ENCODE peak calls at places on chromosomes 5 and 9, in five cellular contexts. T is A549, B is endothelial cell of umbilical vein, X is heart left ventricle, D is ovary. Y is an unnamed sample. For H3K4me1, the result is how much of the 10 kb centered on the place peaks cover.

GRCh38 chr5:42675602-42676001 is 81.0 kb upstream of the CCDC152 start:
- DNase-seq in D (no peak), B (no peak), T (no peak), X (no peak), Y (no peak)

GRCh38 chr5:137231535-137231934 is 267.6 kb downstream of the SPOCK1 start:
- DNase-seq in T (no peak), D (no peak), B (no peak), X (no peak), Y (no peak)

GRCh38 chr5:6576861-6577501 is 55.9 kb downstream of the NSUN2 start:
- DNase-seq in T (peak), X (no peak), B (peak), D (no peak), Y (no peak)

GRCh38 chr9:117160254-117160653 is 254.6 kb downstream of the ASTN2 start:
- DNase-seq in D (no peak), B (no peak), T (no peak), X (no peak), Y (no peak)

GRCh38 chr5:139652788-139653241 is 4.7 kb downstream of the CXXC5 start:
- DNase-seq in X (no peak), D (no peak), T (no peak), B (no peak), Y (no peak)

GRCh38 chr5:2156358-2157059 is 273.8 kb upstream of the IRX4 start:
- DNase-seq in D (no peak), T (no peak), X (no peak), B (no peak), Y (no peak)

GRCh38 chr9:129887210-129888084 is 52.2 kb downstream of the USP20 start:
- DNase-seq in B (peak), T (no peak), D (no peak), X (no peak), Y (no peak)

GRCh38 chr9:98087420-98088354 is 31.2 kb downstream of the NANS start:
- DNase-seq in D (peak), B (peak), X (peak), T (no peak), Y (no peak)

GRCh38 chr9:26925609-26926008 is 21.4 kb downstream of the PLAA start:
- DNase-seq in T (no peak), B (no peak), D (no peak), X (no peak), Y (no peak)

GRCh38 chr5:28216939-28217360 is 1178.6 kb upstream of the CDH9 start:
- DNase-seq in T (no peak), D (no peak), B (no peak), X (no peak), Y (no peak)

GRCh38 chr9:130417602-130418001 is 27.2 kb upstream of the ASS1 start:
- DNase-seq in X (no peak), B (no peak), T (no peak), D (no peak), Y (no peak)

GRCh38 chr9:97925497-97926334 is 3.4 kb upstream of the TRMO start:
- DNase-seq in X (no peak), D (no peak), T (no peak), B (no peak), Y (no peak)

GRCh38 chr5:40796487-40796889 is 1.7 kb downstream of the PRKAA1 start:
- DNase-seq in D (no peak), B (peak), T (no peak), X (no peak), Y (no peak)

GRCh38 chr9:69785757-69786156 is 25.9 kb upstream of the PTAR1 start:
- DNase-seq in T (no peak), D (no peak), X (no peak), B (peak), Y (no peak)

GRCh38 chr5:446864-447263 is 3.9 kb downstream of the EXOC3 start:
- DNase-seq in T (peak), B (peak), D (peak), X (no peak), Y (no peak)

GRCh38 chr9:88745281-88746001 is 210.5 kb downstream of the NXNL2 start:
- DNase-seq in D (no peak), T (no peak), B (no peak), X (no peak), Y (no peak)

GRCh38 chr9:115133649-115134048 is 15.7 kb upstream of the TNC start:
- DNase-seq in X (no peak), T (no peak), B (no peak), D (no peak), Y (no peak)

GRCh38 chr9:80867731-80868130 is 821.6 kb downstream of the TLE1 start:
- DNase-seq in T (no peak), X (no peak), D (no peak), B (no peak), Y (no peak)

GRCh38 chr9:134059661-134060395 is 8.0 kb downstream of the BRD3 start:
- DNase-seq in X (no peak), D (no peak), T (no peak), B (no peak), Y (no peak)

GRCh38 chr5:179840766-179841165 is 17.9 kb downstream of the MRNIP start:
- DNase-seq in D (no peak), T (no peak), X (no peak), B (no peak), Y (no peak)

GRCh38 chr9:133242991-133243390 is 32.0 kb downstream of the ABO start:
- DNase-seq in X (no peak), D (no peak), T (no peak), B (no peak), Y (no peak)

GRCh38 chr9:135440620-135441019 is 39.0 kb upstream of the PPP1R26 start:
- DNase-seq in X (no peak), D (no peak), T (peak), B (no peak), Y (no peak)

GRCh38 chr5:102722930-102723329 is 32.2 kb upstream of the PAM start:
- DNase-seq in B (no peak), D (no peak), T (no peak), X (no peak), Y (no peak)

GRCh38 chr5:78671609-78672008 is 23.0 kb upstream of the LHFPL2 start:
- DNase-seq in T (no peak), B (no peak), D (peak), X (no peak), Y (no peak)

GRCh38 chr5:170301901-170302728 is 4.5 kb upstream of the LCP2 start:
- DNase-seq in X (no peak), D (no peak), T (no peak), B (no peak), Y (no peak)

GRCh38 chr9:129745186-129745585 is 7.7 kb downstream of the PTGES start:
- DNase-seq in T (no peak), D (no peak), B (no peak), X (no peak), Y (no peak)

GRCh38 chr9:76610009-76610352 is 151.0 kb downstream of the GCNT1 start:
- DNase-seq in X (peak), D (peak), T (no peak), B (no peak), Y (no peak)

GRCh38 chr9:134392900-134393299 is 66.6 kb downstream of the RXRA start:
- DNase-seq in B (peak), T (no peak), D (no peak), X (no peak), Y (no peak)

DNA sequence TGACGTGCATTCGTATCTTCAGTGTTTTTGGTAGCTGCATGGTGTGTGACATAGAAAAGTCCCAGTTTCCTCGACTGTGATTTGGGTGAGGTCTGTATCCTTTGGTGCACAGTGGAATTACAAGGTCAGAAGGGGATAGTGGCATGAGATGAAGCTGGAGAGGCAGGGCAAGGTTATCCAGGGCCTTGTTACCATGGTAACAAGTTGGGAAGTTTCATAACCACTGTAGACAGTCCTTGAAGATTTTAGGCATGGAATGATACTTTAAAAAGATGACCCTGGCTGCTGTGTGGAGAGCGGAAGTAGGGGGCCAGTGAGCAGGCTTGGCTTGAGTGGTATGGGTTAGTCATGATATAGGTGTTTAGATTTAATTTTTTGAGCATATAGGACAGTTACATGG is 11.9 kb downstream of the EHMT1 start:
- DNase-seq in T (no peak), X (no peak), B (no peak), D (no peak), Y (no peak)
- H3K4me1 ChIP-seq in T (under half), X (under half), B (under half), D (under half), Y (half or more)

GRCh38 chr5:123450641-123451421 is 27.6 kb upstream of the CEP120 start:
- DNase-seq in X (peak), B (peak), T (no peak), D (no peak), Y (no peak)

GRCh38 chr5:123448017-123448617 is 24.9 kb upstream of the CEP120 start:
- DNase-seq in X (no peak), T (no peak), B (no peak), D (no peak), Y (no peak)

GRCh38 chr5:123449424-123449823 is 26.2 kb upstream of the CEP120 start:
- DNase-seq in X (no peak), D (no peak), B (no peak), T (no peak), Y (no peak)

GRCh38 chr5:123448743-123449142 is 25.5 kb upstream of the CEP120 start:
- DNase-seq in X (no peak), D (no peak), B (no peak), T (no peak), Y (no peak)

GRCh38 chr5:123450114-123450513 is 26.9 kb upstream of the CEP120 start:
- DNase-seq in T (no peak), D (no peak), X (no peak), B (no peak), Y (no peak)
- TF ChIP-seq POLR2A in T (no peak), D (no peak), X (no peak), B (no peak), Y (no peak)

DNA sequence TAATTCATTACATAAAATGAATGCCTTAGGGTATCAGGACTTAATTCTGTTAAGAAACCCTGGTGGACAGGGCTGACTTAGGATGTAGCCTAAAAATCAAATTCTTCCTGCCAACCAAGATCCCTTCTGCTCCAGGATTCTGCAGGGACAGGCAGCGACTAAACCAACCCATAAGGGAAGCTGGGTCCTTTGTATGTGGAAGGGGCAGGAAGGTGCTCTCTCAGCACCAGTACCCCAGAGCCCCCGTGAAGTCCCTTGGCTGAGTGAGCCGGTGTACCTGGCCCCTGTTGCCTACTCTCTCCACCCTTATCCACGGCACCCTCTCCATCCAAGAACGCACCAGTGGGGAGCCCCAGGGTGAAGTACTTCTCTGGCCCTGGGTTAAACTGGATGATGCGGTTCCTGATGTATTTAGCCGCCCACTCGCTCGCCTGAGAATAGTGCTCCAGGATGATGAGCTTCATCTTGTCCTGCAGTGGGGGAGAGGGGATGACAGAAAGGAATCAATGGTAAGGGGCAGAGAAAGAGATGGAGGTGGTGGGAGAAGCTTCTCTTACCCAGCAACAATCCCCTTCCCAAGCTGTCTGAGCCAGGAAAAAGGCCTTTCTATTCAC is 1.1 kb downstream of the GNPDA1 start:
- DNase-seq in X (no peak), B (no peak), D (no peak), T (no peak), Y (no peak)
- H3K4me1 ChIP-seq in X (under half), B (under half), D (under half), T (under half), Y (under half)

GRCh38 chr9:87725900-87726709 is at the start of gene CTSL:
- DNase-seq in D (peak), B (peak), T (peak), X (peak), Y (peak)
- TF ChIP-seq POLR2A in D (peak), B (peak), T (peak), X (peak), Y (no peak)

DNA sequence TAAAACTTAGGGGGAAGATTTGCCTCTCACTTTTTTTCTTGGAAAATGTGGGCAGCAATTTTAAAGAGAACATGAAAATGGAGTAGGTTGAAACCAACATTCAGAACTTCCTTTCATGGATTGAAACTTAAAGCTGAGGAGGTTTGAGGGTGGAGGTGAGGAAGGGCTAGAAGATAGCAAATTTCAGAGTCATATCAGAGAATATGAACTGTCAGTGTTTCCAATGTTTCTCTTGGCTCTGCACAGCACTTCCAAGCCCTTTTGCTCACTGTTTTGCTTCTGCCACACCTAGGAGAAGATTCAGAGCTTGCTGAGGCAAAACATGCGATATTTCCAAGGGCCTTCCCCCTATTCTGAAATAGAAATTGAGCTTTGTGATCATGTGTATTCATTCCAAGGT is 281.0 kb downstream of the AOPEP start:
- DNase-seq in T (no peak), D (no peak), X (no peak), B (peak), Y (no peak)
- H3K4me1 ChIP-seq in T (half or more), D (under half), X (under half), B (under half), Y (under half)

GRCh38 chr9:127833555-127833954 is 20.9 kb downstream of the ENG start:
- DNase-seq in D (no peak), B (no peak), T (no peak), X (no peak), Y (no peak)

GRCh38 chr9:127837346-127837745 is 17.1 kb downstream of the ENG start:
- DNase-seq in D (peak), X (no peak), B (no peak), T (no peak), Y (no peak)

GRCh38 chr9:127835930-127836586 is 18.4 kb downstream of the ENG start:
- DNase-seq in X (no peak), D (peak), T (no peak), B (peak), Y (no peak)

DNA sequence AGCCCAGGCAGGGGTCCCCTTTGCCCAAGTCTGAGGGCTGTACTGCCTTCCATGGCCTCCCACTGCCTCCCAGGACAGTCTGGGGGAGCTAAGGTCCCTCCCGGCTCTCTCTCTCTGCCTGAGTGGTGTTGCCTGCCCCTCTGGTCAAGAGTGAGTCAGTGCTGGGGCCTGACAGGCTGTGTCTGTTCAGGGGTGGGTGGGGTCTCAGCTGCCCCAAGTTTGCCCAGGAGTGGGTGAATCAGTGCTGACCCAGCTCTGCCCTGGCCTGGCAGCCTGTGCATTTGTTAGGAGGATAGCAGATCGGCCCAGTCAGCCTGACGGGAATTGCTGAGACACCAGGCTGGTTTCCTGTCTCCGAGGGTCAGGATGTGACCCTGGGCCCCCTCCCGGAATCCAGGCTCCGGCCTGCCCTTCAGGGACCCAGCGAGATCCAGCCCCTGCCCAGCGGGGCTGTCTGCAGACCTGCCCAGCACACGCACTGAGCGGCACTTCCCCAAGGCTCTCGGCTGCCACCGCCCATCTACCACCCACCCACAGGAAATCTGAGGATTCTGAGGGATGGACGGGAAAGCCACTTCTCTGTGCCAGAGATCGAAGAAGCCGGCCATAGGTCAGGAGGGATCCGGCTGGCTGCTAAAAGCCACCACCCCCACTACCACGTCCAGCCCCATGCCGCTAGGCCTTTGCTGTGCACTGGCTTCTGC is 15.9 kb downstream of the ENG start:
- DNase-seq in B (peak), D (peak), X (peak), T (peak), Y (peak)
- TF ChIP-seq POLR2A in B (peak), D (peak), X (no peak), T (no peak), Y (no peak)

Y was measured in esophagus squamous epithelium.